ENCODE peak calls at places on chromosome 13, in seven cellular contexts. V is GM12892, B is SK-N-SH, H is GM12878, R is H1, L is K562, C is HepG2. E is an unnamed sample.

GRCh38 chr13:108276060-108276459 is 6.5 kb downstream of the TNFSF13B start:
- DNase-seq in V (no peak), B (no peak), H (no peak), R (no peak), L (no peak), C (no peak), E (no peak)

GRCh38 chr13:74027161-74027779 is 106.9 kb downstream of the KLF12 start:
- DNase-seq in V (no peak), B (no peak), H (no peak), R (no peak), L (no peak), C (no peak), E (no peak)

GRCh38 chr13:26785845-26786630 is 25.5 kb upstream of the GPR12 start:
- DNase-seq in V (no peak), B (no peak), H (no peak), R (peak; percentile 73), L (no peak), C (no peak), E (no peak)

GRCh38 chr13:48315981-48316380 is 12.4 kb downstream of the RB1 start:
- DNase-seq in V (no peak), B (no peak), H (no peak), R (no peak), L (no peak), C (no peak), E (no peak)

GRCh38 chr13:102484329-102484728 is 82.5 kb upstream of the FGF14 start:
- DNase-seq in V (no peak), B (no peak), H (no peak), R (no peak), L (no peak), C (no peak), E (no peak)

GRCh38 chr13:35769812-35770211 is 293.3 kb upstream of the MAB21L1 start:
- DNase-seq in V (no peak), B (no peak), H (no peak), R (no peak), L (no peak), C (no peak), E (no peak)

GRCh38 chr13:47136659-47136975 is 239.8 kb upstream of the HTR2A start:
- DNase-seq in V (no peak), B (no peak), H (no peak), R (no peak), L (no peak), C (no peak), E (no peak)

GRCh38 chr13:24922390-24923304 is 158.7 kb downstream of the RNF17 start:
- DNase-seq in V (peak; percentile 74), B (peak; percentile 95), H (peak; percentile 89), R (peak; percentile 93), L (peak; percentile 84), C (peak; percentile 93), E (peak; percentile 77)

GRCh38 chr13:113208424-113209335 is at the start of gene PCID2:
- DNase-seq in V (peak; percentile 83), B (peak; percentile 97), H (peak; percentile 48), R (peak; percentile 98), L (peak; percentile 86), C (peak; percentile 82), E (peak; percentile 88)

GRCh38 chr13:113209336-113209879 is at the start of gene CUL4A:
- DNase-seq in V (peak; percentile 53), B (peak; percentile 90), H (no peak), R (peak; percentile 59), L (peak; percentile 74), C (peak; percentile 61), E (peak; percentile 61)

GRCh38 chr13:113205428-113205931 is 3.0 kb downstream of the PCID2 start:
- DNase-seq in V (no peak), B (no peak), H (no peak), R (no peak), L (no peak), C (no peak), E (no peak)

GRCh38 chr13:113209880-113210421 is 538 bp downstream of the CUL4A start:
- DNase-seq in V (peak; percentile 41), B (peak; percentile 75), H (no peak), R (peak; percentile 76), L (peak; percentile 21), C (peak; percentile 32), E (peak; percentile 37)

DNA sequence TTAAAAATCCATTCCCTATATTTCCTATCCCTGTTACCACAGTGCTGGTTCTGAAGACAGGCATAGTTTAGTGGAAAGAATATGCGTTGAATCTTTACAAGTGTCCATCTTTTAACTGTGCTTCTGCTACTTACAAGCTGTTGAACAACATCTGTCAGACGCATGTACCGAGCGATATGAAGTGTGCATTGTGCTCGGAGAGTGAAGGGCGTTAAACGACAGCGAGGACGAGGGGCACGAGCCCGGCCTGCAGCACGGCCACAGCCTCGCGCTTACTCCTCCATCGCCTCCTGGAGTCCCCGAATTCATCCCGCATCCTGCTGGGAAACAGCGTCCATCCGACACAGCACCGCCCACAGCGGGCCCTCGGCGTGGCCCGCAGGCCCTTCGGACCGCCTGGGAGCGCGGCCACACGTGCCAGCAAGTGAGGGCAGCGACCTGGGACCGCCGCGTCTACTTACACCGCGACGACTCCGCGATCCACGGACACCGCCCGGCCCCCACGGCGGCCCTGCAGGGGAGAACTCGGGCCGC is 512 bp downstream of the PCID2 start:
- DNase-seq in V (no peak), B (no peak), H (no peak), R (peak; percentile 67), L (no peak), C (peak; percentile 26), E (no peak)
- TF ChIP-seq TAF1 in V (no peak), B (no peak), H (no peak), R (no peak), L (no peak), C (no peak), E (no peak)

GRCh38 chr13:23516706-23517105 is 53.5 kb upstream of the TNFRSF19 start:
- DNase-seq in V (no peak), B (no peak), H (no peak), R (no peak), L (no peak), C (peak; percentile 20), E (no peak)
- TF ChIP-seq TAF1 in V (no peak), B (no peak), H (no peak), R (no peak), L (no peak), C (no peak), E (no peak)

GRCh38 chr13:42894765-42895181 is 97.3 kb downstream of the EPSTI1 start:
- DNase-seq in V (no peak), B (peak; percentile 35), H (no peak), R (no peak), L (no peak), C (no peak), E (no peak)

GRCh38 chr13:42892760-42893159 is 99.3 kb downstream of the EPSTI1 start:
- DNase-seq in V (no peak), B (no peak), H (no peak), R (no peak), L (no peak), C (no peak), E (no peak)

GRCh38 chr13:42891591-42891990 is 100.5 kb downstream of the EPSTI1 start:
- DNase-seq in V (no peak), B (no peak), H (no peak), R (no peak), L (no peak), C (no peak), E (no peak)

GRCh38 chr13:42895781-42896180 is 96.3 kb downstream of the EPSTI1 start:
- DNase-seq in V (no peak), B (no peak), H (no peak), R (no peak), L (no peak), C (no peak), E (no peak)

DNA sequence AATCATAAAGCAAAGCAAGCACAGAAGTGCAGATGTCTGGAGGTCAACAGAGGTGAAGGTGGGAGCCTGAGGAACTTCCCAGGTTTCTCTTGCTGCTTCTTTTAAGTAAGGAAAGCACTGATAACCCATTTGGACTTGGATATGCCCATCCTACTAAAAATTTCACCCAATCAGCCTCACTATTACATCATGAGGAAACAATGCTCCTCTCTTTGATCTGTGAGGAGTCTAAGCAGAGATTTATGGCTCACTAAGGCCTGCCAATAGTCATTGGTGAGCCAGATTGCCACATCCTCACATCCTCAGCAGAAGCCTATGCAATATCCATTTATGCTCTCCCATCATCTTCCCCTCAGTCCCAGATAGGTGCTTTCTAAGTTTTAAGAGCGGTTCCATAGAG is 98.7 kb downstream of the EPSTI1 start:
- DNase-seq in V (no peak), B (no peak), H (no peak), R (no peak), L (no peak), C (no peak), E (no peak)
- TF ChIP-seq TAF1 in V (no peak), B (no peak), H (no peak), R (no peak), L (no peak), C (no peak), E (no peak)

GRCh38 chr13:111183959-111184684 is 69.0 kb downstream of the ARHGEF7 start:
- DNase-seq in V (no peak), B (no peak), H (no peak), R (no peak), L (no peak), C (no peak), E (no peak)
- TF ChIP-seq TAF1 in V (peak; percentile 39), B (no peak), H (no peak), R (no peak), L (no peak), C (no peak), E (no peak)

DNA sequence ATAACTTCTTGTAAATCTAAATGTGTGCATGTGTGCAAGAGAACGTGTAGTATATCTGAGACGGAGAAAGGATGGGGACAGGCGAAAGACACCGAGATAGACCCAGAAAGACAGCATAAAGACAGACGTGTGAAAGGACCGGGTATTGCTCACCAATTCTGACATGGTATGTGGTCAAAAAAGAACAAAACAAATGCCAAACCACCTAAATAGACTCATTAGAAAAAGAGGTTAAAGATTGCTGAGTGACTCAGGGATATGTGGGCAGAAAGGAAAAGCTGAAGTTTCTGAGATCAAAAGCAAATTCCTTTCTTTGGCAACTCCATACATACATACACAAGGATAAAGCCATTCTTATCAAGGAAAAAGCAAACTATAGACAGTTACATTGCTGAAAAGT is 179.7 kb upstream of the TSC22D1 start:
- DNase-seq in V (no peak), B (no peak), H (no peak), R (no peak), L (no peak), C (peak; percentile 18), E (no peak)
- TF ChIP-seq TAF1 in V (no peak), B (no peak), H (no peak), R (no peak), L (no peak), C (no peak), E (no peak)